ENCODE peak calls at places on chromosomes 12 and 14, in seven cellular contexts. V is memory B cell, Y is GM04504, W is brain microvascular endothelial cell, S is amniotic stem cell, H is frontal cortex, B is Caki2. K is an unnamed sample.

GRCh38 chr12:63919758-63920157 is 75.3 kb downstream of the SRGAP1 start:
- DNase-seq in V (no peak), Y (no peak), W (no peak), S (no peak), H (no peak), B (no peak), K (no peak)

GRCh38 chr12:87467893-87468292 is 561.3 kb downstream of the C12orf50 start:
- DNase-seq in V (no peak), Y (no peak), W (no peak), S (no peak), H (no peak), B (no peak), K (no peak)

GRCh38 chr14:53151523-53151866 is 1.6 kb downstream of the DDHD1 start:
- DNase-seq in V (no peak), Y (no peak), W (no peak), S (no peak), H (peak), B (no peak), K (no peak)

GRCh38 chr12:42862055-42862454 is 272.5 kb upstream of the PRICKLE1 start:
- DNase-seq in V (no peak), Y (no peak), W (peak), S (no peak), H (no peak), B (peak), K (peak)

GRCh38 chr14:93332032-93332852 is 594 bp downstream of the BTBD7 start:
- DNase-seq in V (peak), Y (no peak), W (no peak), S (peak), H (peak), B (peak), K (peak)

GRCh38 chr12:121711925-121712461 is 559 bp upstream of the TMEM120B start:
- DNase-seq in V (peak), Y (no peak), W (no peak), S (no peak), H (peak), B (peak), K (no peak)

GRCh38 chr12:73181244-73181643 is 909.1 kb downstream of the TRHDE start:
- DNase-seq in V (no peak), Y (no peak), W (no peak), S (no peak), H (no peak), B (no peak), K (no peak)

GRCh38 chr12:54082402-54082892 is 28.8 kb downstream of the HOXC4 start:
- DNase-seq in V (peak), Y (no peak), W (no peak), S (no peak), H (no peak), B (no peak), K (no peak)

GRCh38 chr12:26101833-26102232 is 23.0 kb downstream of the BHLHE41 start:
- DNase-seq in V (no peak), Y (no peak), W (no peak), S (no peak), H (no peak), B (no peak), K (no peak)

GRCh38 chr14:68941820-68942219 is 37.3 kb downstream of the ACTN1 start:
- DNase-seq in V (no peak), Y (peak), W (peak), S (peak), H (no peak), B (peak), K (no peak)

GRCh38 chr14:52461721-52462120 is 90.6 kb downstream of the TXNDC16 start:
- DNase-seq in V (no peak), Y (no peak), W (no peak), S (no peak), H (no peak), B (no peak), K (no peak)

GRCh38 chr14:104202259-104203070 is 64.1 kb downstream of the KIF26A start:
- DNase-seq in V (no peak), Y (no peak), W (no peak), S (no peak), H (no peak), B (no peak), K (no peak)

GRCh38 chr14:33061667-33062325 is 123.1 kb downstream of the NPAS3 start:
- DNase-seq in V (no peak), Y (no peak), W (no peak), S (no peak), H (no peak), B (no peak), K (no peak)

GRCh38 chr12:110199360-110200123 is 75.4 kb downstream of the IFT81 start:
- DNase-seq in V (no peak), Y (no peak), W (peak), S (no peak), H (no peak), B (no peak), K (no peak)

GRCh38 chr12:79424109-79424721 is 266.5 kb downstream of the PAWR start:
- DNase-seq in V (no peak), Y (peak), W (peak), S (peak), H (no peak), B (peak), K (peak)

GRCh38 chr14:102234331-102235264 is 70.4 kb downstream of the MOK start:
- DNase-seq in V (no peak), Y (no peak), W (no peak), S (no peak), H (no peak), B (no peak), K (no peak)

GRCh38 chr12:132359971-132360370 is 30.6 kb upstream of the GALNT9 start:
- DNase-seq in V (no peak), Y (no peak), W (no peak), S (no peak), H (no peak), B (no peak), K (no peak)

GRCh38 chr12:62379026-62379722 is 87.5 kb upstream of the MON2 start:
- DNase-seq in V (no peak), Y (peak), W (no peak), S (no peak), H (no peak), B (no peak), K (no peak)

GRCh38 chr12:31005944-31006361 is 67.7 kb upstream of the DDX11 start:
- DNase-seq in V (no peak), Y (no peak), W (peak), S (no peak), H (no peak), B (peak), K (peak)

GRCh38 chr14:89409961-89410360 is 7.1 kb downstream of the FOXN3 start:
- DNase-seq in V (no peak), Y (no peak), W (no peak), S (no peak), H (no peak), B (no peak), K (no peak)

GRCh38 chr12:112183141-112183581 is 57.8 kb downstream of the TRAFD1 start:
- DNase-seq in V (no peak), Y (no peak), W (peak), S (no peak), H (no peak), B (no peak), K (no peak)

K was measured in LoVo.